ENCODE peak calls at places on chromosome 19, in ten cellular contexts. P, S, U, Y, H, L, V, I, F and N are unnamed samples.

GRCh38 chr19:36973021-36973843 is 57.1 kb downstream of the ZNF568 start:
- DNase-seq in S (peak; percentile 63), L (peak; percentile 90), I (peak; percentile 82), F (peak; percentile 88), P (peak; percentile 34), H (peak; percentile 55), U (peak; percentile 86), Y (peak; percentile 86), V (peak; percentile 11), N (peak; percentile 51)

GRCh38 chr19:47036233-47036651 is 12.2 kb downstream of the TMEM160 start:
- DNase-seq in Y (peak; percentile 79), U (peak; percentile 69), I (no peak), H (no peak), S (no peak), L (no peak), V (no peak), F (peak; percentile 29), P (no peak), N (peak; percentile 29)

GRCh38 chr19:5281588-5281987 is 59.0 kb downstream of the PTPRS start:
- DNase-seq in U (peak; percentile 57), L (no peak), S (no peak), P (no peak), I (no peak), F (peak; percentile 30), H (no peak), V (no peak), Y (peak; percentile 18), N (no peak)

GRCh38 chr19:6668696-6669095 is 1.3 kb downstream of the TNFSF14 start:
- DNase-seq in P (no peak), H (no peak), Y (no peak), S (no peak), F (no peak), U (no peak), V (no peak), L (no peak), I (no peak), N (no peak)

GRCh38 chr19:283395-283794 is 7.8 kb downstream of the PLPP2 start:
- DNase-seq in F (no peak), H (no peak), I (no peak), P (no peak), U (no peak), S (no peak), V (no peak), L (no peak), Y (no peak), N (no peak)

GRCh38 chr19:5498817-5499535 is 43.8 kb downstream of the ZNRF4 start:
- DNase-seq in F (no peak), P (no peak), Y (no peak), V (no peak), U (no peak), S (no peak), I (no peak), L (peak; percentile 76), H (no peak), N (no peak)

GRCh38 chr19:1041835-1042685 is 2.2 kb downstream of the ABCA7 start:
- DNase-seq in I (no peak), H (no peak), L (no peak), P (no peak), S (no peak), F (no peak), Y (peak; percentile 92), V (no peak), U (no peak), N (no peak)

GRCh38 chr19:912181-913079 is 589 bp downstream of the R3HDM4 start:
- DNase-seq in V (peak; percentile 55), F (no peak), H (no peak), I (no peak), L (no peak), U (no peak), Y (peak; percentile 62), P (no peak), S (peak; percentile 42), N (peak; percentile 60)

GRCh38 chr19:13079542-13079986 is 23.1 kb downstream of the LYL1 start:
- DNase-seq in S (no peak), P (no peak), Y (peak; percentile 84), H (no peak), I (peak; percentile 63), L (no peak), U (peak; percentile 70), F (peak; percentile 57), V (no peak), N (no peak)

GRCh38 chr19:30374791-30375650 is 2.8 kb downstream of the ZNF536 start:
- DNase-seq in Y (no peak), L (peak; percentile 48), F (peak; percentile 32), S (no peak), V (no peak), H (no peak), I (no peak), U (no peak), P (no peak), N (no peak)

GRCh38 chr19:12833747-12834417 is 497 bp downstream of the RTBDN start:
- DNase-seq in F (peak; percentile 12), U (no peak), H (no peak), S (peak; percentile 19), Y (peak; percentile 24), V (peak; percentile 50), L (peak; percentile 71), P (no peak), I (no peak), N (peak; percentile 43)

GRCh38 chr19:3343619-3344502 is 22.5 kb upstream of the NFIC start:
- DNase-seq in L (peak; percentile 55), I (peak; percentile 82), F (peak; percentile 71), V (peak; percentile 89), H (no peak), S (peak; percentile 26), Y (peak; percentile 72), P (no peak), U (peak; percentile 91), N (peak; percentile 64)

GRCh38 chr19:16887353-16888265 is 1.2 kb upstream of the F2RL3 start:
- DNase-seq in U (no peak), H (no peak), P (no peak), S (no peak), Y (no peak), V (no peak), F (no peak), I (no peak), L (no peak), N (peak; percentile 12)

GRCh38 chr19:37975071-37975470 is 68.1 kb downstream of the SIPA1L3 start:
- DNase-seq in F (no peak), P (no peak), L (no peak), V (no peak), I (no peak), S (no peak), Y (no peak), H (no peak), U (no peak), N (no peak)

GRCh38 chr19:2252481-2253105 is 3.5 kb downstream of the AMH start:
- DNase-seq in H (no peak), V (no peak), S (no peak), F (no peak), L (peak; percentile 39), Y (no peak), P (no peak), I (no peak), U (no peak), N (no peak)

GRCh38 chr19:10501971-10502523 is 1.1 kb downstream of the KEAP1 start:
- DNase-seq in F (peak; percentile 97), S (peak; percentile 25), L (peak; percentile 45), V (peak; percentile 45), P (peak; percentile 15), Y (peak; percentile 89), H (peak; percentile 10), U (peak; percentile 92), I (peak; percentile 37), N (peak; percentile 64)

GRCh38 chr19:49210108-49210900 is 52.7 kb downstream of the TRPM4 start:
- DNase-seq in S (peak; percentile 17), I (no peak), Y (peak; percentile 49), F (no peak), V (peak; percentile 29), P (no peak), L (peak; percentile 96), H (no peak), U (peak; percentile 60), N (peak; percentile 37)